ENCODE peak calls at places on chromosomes 5 and 9, in seven cellular contexts. P is mucosa of descending colon, Z is amygdala, J is PC-9, I is GM19239, L is choroid plexus epithelial cell, T is BE2C. Q is an unnamed sample.
A peak's percentile ranks its signal among the peaks of the same experiment; 100 is the strongest.

GRCh38 chr5:79621056-79621455 is 8.8 kb downstream of the TENT2 start:
- DNase-seq in T (no peak), I (no peak), Z (no peak), P (no peak), J (peak; percentile 51), L (peak; percentile 81), Q (no peak)

GRCh38 chr5:139726248-139726647 is 69.4 kb upstream of the PSD2 start:
- DNase-seq in I (no peak), T (no peak), P (no peak), L (no peak), Z (no peak), J (no peak), Q (no peak)

GRCh38 chr9:38154501-38155421 is 85.7 kb upstream of the SHB start:
- DNase-seq in I (no peak), T (peak; percentile 46), Z (no peak), P (no peak), J (no peak), L (no peak), Q (no peak)

GRCh38 chr5:130045334-130045733 is 141.1 kb downstream of the CHSY3 start:
- DNase-seq in T (no peak), J (no peak), L (peak; percentile 11), I (no peak), P (no peak), Z (no peak), Q (no peak)

GRCh38 chr9:130765135-130766030 is 69.7 kb upstream of the ABL1 start:
- DNase-seq in I (peak; percentile 20), P (no peak), L (no peak), J (no peak), Z (no peak), T (no peak), Q (no peak)

GRCh38 chr5:160970605-160971191 is 118.7 kb upstream of the ATP10B start:
- DNase-seq in J (no peak), L (peak; percentile 8), Z (no peak), I (no peak), T (no peak), P (no peak), Q (no peak)

GRCh38 chr5:159746707-159747106 is 169.6 kb upstream of the ADRA1B start:
- DNase-seq in Z (no peak), L (no peak), T (no peak), J (no peak), P (no peak), I (no peak), Q (no peak)

GRCh38 chr5:34735436-34736426 is 79.6 kb downstream of the RAI14 start:
- DNase-seq in I (no peak), L (peak; percentile 67), T (no peak), J (peak; percentile 50), Z (no peak), P (no peak), Q (no peak)

GRCh38 chr5:32153723-32154122 is 20.4 kb downstream of the GOLPH3 start:
- DNase-seq in Z (no peak), I (no peak), P (no peak), T (no peak), L (peak; percentile 32), J (no peak), Q (no peak)

GRCh38 chr9:14344846-14345585 is 31.1 kb upstream of the NFIB start:
- DNase-seq in I (no peak), T (no peak), J (no peak), Z (no peak), P (no peak), L (no peak), Q (no peak)

GRCh38 chr5:177393990-177394389 is 6.5 kb downstream of the PFN3 start:
- DNase-seq in I (no peak), J (no peak), Z (no peak), P (no peak), L (no peak), T (no peak), Q (no peak)

GRCh38 chr5:127549551-127549950 is 32.1 kb downstream of the PRRC1 start:
- DNase-seq in Z (no peak), J (no peak), P (peak; percentile 10), I (no peak), L (no peak), T (peak; percentile 25), Q (no peak)

GRCh38 chr5:64789457-64789856 is 20.7 kb downstream of the CWC27 start:
- DNase-seq in J (no peak), Z (no peak), P (no peak), L (peak; percentile 77), T (no peak), I (no peak), Q (no peak)

GRCh38 chr9:98010450-98010849 is 27.3 kb downstream of the ANP32B start:
- DNase-seq in P (peak; percentile 32), J (peak; percentile 59), L (peak; percentile 88), I (peak; percentile 28), Z (no peak), T (no peak), Q (no peak)

GRCh38 chr5:6745706-6746217 is 32.5 kb downstream of the TENT4A start:
- DNase-seq in T (no peak), P (peak; percentile 67), J (peak; percentile 67), I (no peak), L (peak; percentile 86), Z (no peak), Q (no peak)

GRCh38 chr5:34676409-34676808 is 20.3 kb downstream of the RAI14 start:
- DNase-seq in Z (no peak), T (no peak), P (no peak), L (peak; percentile 54), J (no peak), I (no peak), Q (peak; percentile 33)

GRCh38 chr5:73160239-73160671 is 12.7 kb upstream of the TMEM174 start:
- DNase-seq in I (no peak), P (no peak), L (no peak), T (no peak), Z (no peak), J (no peak), Q (no peak)

GRCh38 chr9:7542648-7543165 is 256.9 kb downstream of the DMAC1 start:
- DNase-seq in Z (peak; percentile 5), L (no peak), T (no peak), J (no peak), P (no peak), I (no peak), Q (no peak)

GRCh38 chr5:36680066-36680465 is 73.7 kb downstream of the SLC1A3 start:
- DNase-seq in Z (no peak), I (no peak), J (no peak), L (no peak), T (no peak), P (no peak), Q (peak; percentile 65)

GRCh38 chr5:140794594-140795258 is at the start of gene PCDHA2:
- DNase-seq in P (no peak), I (no peak), Z (no peak), L (no peak), J (no peak), T (peak; percentile 59), Q (no peak)

GRCh38 chr9:132631280-132631679 is 38.5 kb downstream of the DDX31 start:
- DNase-seq in L (peak; percentile 47), T (no peak), J (no peak), P (no peak), I (no peak), Z (no peak), Q (no peak)

GRCh38 chr9:134769084-134769455 is 111.5 kb upstream of the FCN2 start:
- DNase-seq in Z (no peak), T (no peak), J (no peak), L (no peak), P (no peak), I (no peak), Q (no peak)

GRCh38 chr5:139108056-139108811 is 89.9 kb downstream of the SIL1 start:
- DNase-seq in Z (no peak), J (no peak), T (no peak), I (no peak), L (peak; percentile 26), P (peak; percentile 22), Q (no peak)

GRCh38 chr5:77186990-77187389 is 23.5 kb upstream of the PDE8B start:
- DNase-seq in P (no peak), I (no peak), J (no peak), T (no peak), Z (no peak), L (no peak), Q (no peak)

GRCh38 chr5:3602713-3603502 is 7.3 kb downstream of the IRX1 start:
- DNase-seq in L (peak; percentile 7), Z (no peak), P (peak; percentile 16), T (no peak), I (no peak), J (no peak), Q (peak; percentile 9)

GRCh38 chr9:92740015-92740408 is 24.6 kb downstream of the BICD2 start:
- DNase-seq in I (no peak), Z (no peak), L (peak; percentile 50), J (no peak), P (no peak), T (no peak), Q (no peak)

GRCh38 chr5:78731884-78732283 is 83.3 kb upstream of the LHFPL2 start:
- DNase-seq in T (no peak), P (no peak), I (no peak), J (peak; percentile 43), L (peak; percentile 56), Z (no peak), Q (no peak)

GRCh38 chr5:159156839-159157238 is 52.5 kb downstream of the RNF145 start:
- DNase-seq in Z (no peak), T (peak; percentile 45), P (peak; percentile 75), I (peak; percentile 44), L (peak; percentile 91), J (peak; percentile 42), Q (no peak)

GRCh38 chr5:10836991-10837390 is 76.0 kb upstream of the DAP start:
- DNase-seq in Z (no peak), T (no peak), L (peak; percentile 39), J (no peak), I (no peak), P (no peak), Q (no peak)

GRCh38 chr5:104016650-104017049 is 454.1 kb upstream of the NUDT12 start:
- DNase-seq in Z (no peak), L (peak; percentile 4), P (no peak), J (no peak), I (no peak), T (no peak), Q (no peak)

GRCh38 chr5:67238191-67238590 is 41.6 kb upstream of the CD180 start:
- DNase-seq in Z (no peak), I (no peak), T (no peak), J (no peak), L (no peak), P (no peak), Q (no peak)

GRCh38 chr5:147576646-147577535 is 67.0 kb upstream of the DPYSL3 start:
- DNase-seq in T (peak; percentile 51), P (peak; percentile 76), L (peak; percentile 64), Z (no peak), I (peak; percentile 4), J (no peak), Q (peak; percentile 20)

GRCh38 chr9:134403682-134404301 is 77.5 kb downstream of the RXRA start:
- DNase-seq in J (no peak), Z (no peak), I (peak; percentile 33), L (peak; percentile 86), T (no peak), P (peak; percentile 69), Q (no peak)

GRCh38 chr9:69760278-69760610 is 433 bp upstream of the PTAR1 start:
- DNase-seq in J (no peak), I (no peak), T (no peak), P (no peak), L (no peak), Z (no peak), Q (peak; percentile 18)

GRCh38 chr9:122172131-122172530 is 12.4 kb downstream of the MORN5 start:
- DNase-seq in I (no peak), L (no peak), P (no peak), J (no peak), T (no peak), Z (no peak), Q (no peak)

Q was measured in pancreas.